ENCODE peak calls at places on chromosome 13, in six cellular contexts. One of them, this sample, is unnamed.

GRCh38 chr13:43937839-43938238 is 58.1 kb downstream of the LACC1 start:
- DNase-seq in T-helper 9 cell: no peak
- DNase-seq in stimulated activated CD8-positive, alpha-beta memory T cell treated with anti-CD3 and anti-CD28 coated beads, Interleukin-2, amount 100 ng/mL, for 48 hours: no peak
- DNase-seq in RPMI7951: no peak
- DNase-seq in lower lobe of right lung: no peak
- DNase-seq in T-cell: no peak
- DNase-seq in this sample: no peak

GRCh38 chr13:97344250-97345175 is 89.5 kb upstream of the RAP2A start:
- DNase-seq in T-helper 9 cell: peak
- DNase-seq in lower lobe of right lung: peak
- DNase-seq in stimulated activated CD8-positive, alpha-beta memory T cell treated with anti-CD3 and anti-CD28 coated beads, Interleukin-2, amount 100 ng/mL, for 48 hours: peak
- DNase-seq in RPMI7951: peak
- DNase-seq in T-cell: peak
- DNase-seq in this sample: peak

GRCh38 chr13:45807520-45808099 is 43.9 kb downstream of the SIAH3 start:
- DNase-seq in lower lobe of right lung: no peak
- DNase-seq in stimulated activated CD8-positive, alpha-beta memory T cell treated with anti-CD3 and anti-CD28 coated beads, Interleukin-2, amount 100 ng/mL, for 48 hours: no peak
- DNase-seq in T-helper 9 cell: no peak
- DNase-seq in RPMI7951: peak
- DNase-seq in T-cell: no peak
- DNase-seq in this sample: peak

GRCh38 chr13:99007414-99007986 is 29.6 kb upstream of the DOCK9 start:
- DNase-seq in lower lobe of right lung: no peak
- DNase-seq in T-helper 9 cell: no peak
- DNase-seq in RPMI7951: no peak
- DNase-seq in T-cell: no peak
- DNase-seq in stimulated activated CD8-positive, alpha-beta memory T cell treated with anti-CD3 and anti-CD28 coated beads, Interleukin-2, amount 100 ng/mL, for 48 hours: no peak
- DNase-seq in this sample: no peak

GRCh38 chr13:24183741-24184182 is 23.2 kb downstream of the SPATA13 start:
- DNase-seq in lower lobe of right lung: no peak
- DNase-seq in T-helper 9 cell: no peak
- DNase-seq in T-cell: no peak
- DNase-seq in stimulated activated CD8-positive, alpha-beta memory T cell treated with anti-CD3 and anti-CD28 coated beads, Interleukin-2, amount 100 ng/mL, for 48 hours: no peak
- DNase-seq in RPMI7951: peak
- DNase-seq in this sample: no peak

GRCh38 chr13:95375706-95376105 is 74.5 kb upstream of the ABCC4 start:
- DNase-seq in RPMI7951: no peak
- DNase-seq in stimulated activated CD8-positive, alpha-beta memory T cell treated with anti-CD3 and anti-CD28 coated beads, Interleukin-2, amount 100 ng/mL, for 48 hours: no peak
- DNase-seq in lower lobe of right lung: no peak
- DNase-seq in T-helper 9 cell: no peak
- DNase-seq in T-cell: no peak
- DNase-seq in this sample: no peak

GRCh38 chr13:26340812-26341211 is 86.9 kb downstream of the CDK8 start:
- DNase-seq in T-helper 9 cell: no peak
- DNase-seq in T-cell: no peak
- DNase-seq in RPMI7951: no peak
- DNase-seq in lower lobe of right lung: no peak
- DNase-seq in stimulated activated CD8-positive, alpha-beta memory T cell treated with anti-CD3 and anti-CD28 coated beads, Interleukin-2, amount 100 ng/mL, for 48 hours: no peak
- DNase-seq in this sample: no peak

GRCh38 chr13:34933349-34933748 is 8.7 kb upstream of the NBEA start:
- DNase-seq in lower lobe of right lung: no peak
- DNase-seq in RPMI7951: no peak
- DNase-seq in stimulated activated CD8-positive, alpha-beta memory T cell treated with anti-CD3 and anti-CD28 coated beads, Interleukin-2, amount 100 ng/mL, for 48 hours: no peak
- DNase-seq in T-helper 9 cell: no peak
- DNase-seq in T-cell: no peak
- DNase-seq in this sample: no peak

GRCh38 chr13:74062933-74063332 is 71.3 kb downstream of the KLF12 start:
- DNase-seq in T-cell: no peak
- DNase-seq in stimulated activated CD8-positive, alpha-beta memory T cell treated with anti-CD3 and anti-CD28 coated beads, Interleukin-2, amount 100 ng/mL, for 48 hours: no peak
- DNase-seq in lower lobe of right lung: no peak
- DNase-seq in RPMI7951: peak
- DNase-seq in T-helper 9 cell: no peak
- DNase-seq in this sample: no peak

GRCh38 chr13:113653264-113654174 is 4.5 kb downstream of the ATP4B start:
- DNase-seq in stimulated activated CD8-positive, alpha-beta memory T cell treated with anti-CD3 and anti-CD28 coated beads, Interleukin-2, amount 100 ng/mL, for 48 hours: no peak
- DNase-seq in lower lobe of right lung: peak
- DNase-seq in T-cell: no peak
- DNase-seq in RPMI7951: no peak
- DNase-seq in T-helper 9 cell: no peak
- DNase-seq in this sample: peak

GRCh38 chr13:114071991-114072390 is 60.4 kb downstream of the RASA3 start:
- DNase-seq in T-helper 9 cell: no peak
- DNase-seq in lower lobe of right lung: peak
- DNase-seq in T-cell: no peak
- DNase-seq in RPMI7951: no peak
- DNase-seq in stimulated activated CD8-positive, alpha-beta memory T cell treated with anti-CD3 and anti-CD28 coated beads, Interleukin-2, amount 100 ng/mL, for 48 hours: no peak
- DNase-seq in this sample: no peak

GRCh38 chr13:109135018-109135417 is 505.6 kb downstream of the MYO16 start:
- DNase-seq in stimulated activated CD8-positive, alpha-beta memory T cell treated with anti-CD3 and anti-CD28 coated beads, Interleukin-2, amount 100 ng/mL, for 48 hours: no peak
- DNase-seq in T-cell: no peak
- DNase-seq in RPMI7951: no peak
- DNase-seq in T-helper 9 cell: no peak
- DNase-seq in lower lobe of right lung: no peak
- DNase-seq in this sample: no peak

GRCh38 chr13:23654111-23655110 is 84.2 kb downstream of the TNFRSF19 start:
- DNase-seq in stimulated activated CD8-positive, alpha-beta memory T cell treated with anti-CD3 and anti-CD28 coated beads, Interleukin-2, amount 100 ng/mL, for 48 hours: no peak
- DNase-seq in T-helper 9 cell: no peak
- DNase-seq in RPMI7951: peak
- DNase-seq in lower lobe of right lung: no peak
- DNase-seq in T-cell: no peak
- DNase-seq in this sample: no peak

GRCh38 chr13:22883961-22884360 is 296.8 kb upstream of the SGCG start:
- DNase-seq in T-helper 9 cell: no peak
- DNase-seq in RPMI7951: no peak
- DNase-seq in stimulated activated CD8-positive, alpha-beta memory T cell treated with anti-CD3 and anti-CD28 coated beads, Interleukin-2, amount 100 ng/mL, for 48 hours: no peak
- DNase-seq in T-cell: no peak
- DNase-seq in lower lobe of right lung: no peak
- DNase-seq in this sample: no peak

GRCh38 chr13:40470665-40471064 is 195.8 kb downstream of the FOXO1 start:
- DNase-seq in T-cell: no peak
- DNase-seq in T-helper 9 cell: no peak
- DNase-seq in stimulated activated CD8-positive, alpha-beta memory T cell treated with anti-CD3 and anti-CD28 coated beads, Interleukin-2, amount 100 ng/mL, for 48 hours: no peak
- DNase-seq in lower lobe of right lung: no peak
- DNase-seq in RPMI7951: no peak
- DNase-seq in this sample: no peak

GRCh38 chr13:103161476-103161875 is 95.3 kb upstream of the SLC10A2 start:
- DNase-seq in lower lobe of right lung: no peak
- DNase-seq in RPMI7951: no peak
- DNase-seq in T-helper 9 cell: no peak
- DNase-seq in stimulated activated CD8-positive, alpha-beta memory T cell treated with anti-CD3 and anti-CD28 coated beads, Interleukin-2, amount 100 ng/mL, for 48 hours: no peak
- DNase-seq in T-cell: no peak
- DNase-seq in this sample: no peak

GRCh38 chr13:73717632-73718031 is 416.6 kb downstream of the KLF12 start:
- DNase-seq in stimulated activated CD8-positive, alpha-beta memory T cell treated with anti-CD3 and anti-CD28 coated beads, Interleukin-2, amount 100 ng/mL, for 48 hours: no peak
- DNase-seq in T-helper 9 cell: no peak
- DNase-seq in T-cell: no peak
- DNase-seq in lower lobe of right lung: no peak
- DNase-seq in RPMI7951: peak
- DNase-seq in this sample: no peak

GRCh38 chr13:29830000-29830399 is 20.4 kb downstream of the UBL3 start:
- DNase-seq in RPMI7951: no peak
- DNase-seq in stimulated activated CD8-positive, alpha-beta memory T cell treated with anti-CD3 and anti-CD28 coated beads, Interleukin-2, amount 100 ng/mL, for 48 hours: no peak
- DNase-seq in T-cell: no peak
- DNase-seq in lower lobe of right lung: no peak
- DNase-seq in T-helper 9 cell: no peak
- DNase-seq in this sample: no peak

GRCh38 chr13:107680115-107680514 is 535.2 kb downstream of the LIG4 start:
- DNase-seq in RPMI7951: no peak
- DNase-seq in lower lobe of right lung: no peak
- DNase-seq in T-cell: no peak
- DNase-seq in T-helper 9 cell: no peak
- DNase-seq in stimulated activated CD8-positive, alpha-beta memory T cell treated with anti-CD3 and anti-CD28 coated beads, Interleukin-2, amount 100 ng/mL, for 48 hours: no peak
- DNase-seq in this sample: no peak

GRCh38 chr13:98171806-98172569 is 5.1 kb downstream of the RNF113B start:
- DNase-seq in lower lobe of right lung: no peak
- DNase-seq in RPMI7951: peak
- DNase-seq in T-cell: no peak
- DNase-seq in T-helper 9 cell: no peak
- DNase-seq in stimulated activated CD8-positive, alpha-beta memory T cell treated with anti-CD3 and anti-CD28 coated beads, Interleukin-2, amount 100 ng/mL, for 48 hours: no peak
- DNase-seq in this sample: peak

GRCh38 chr13:103466761-103467160 is 400.5 kb upstream of the SLC10A2 start:
- DNase-seq in T-cell: no peak
- DNase-seq in lower lobe of right lung: no peak
- DNase-seq in T-helper 9 cell: no peak
- DNase-seq in stimulated activated CD8-positive, alpha-beta memory T cell treated with anti-CD3 and anti-CD28 coated beads, Interleukin-2, amount 100 ng/mL, for 48 hours: no peak
- DNase-seq in RPMI7951: peak
- DNase-seq in this sample: no peak

GRCh38 chr13:45331981-45332830 is 8.8 kb downstream of the TPT1 start:
- DNase-seq in RPMI7951: peak
- DNase-seq in stimulated activated CD8-positive, alpha-beta memory T cell treated with anti-CD3 and anti-CD28 coated beads, Interleukin-2, amount 100 ng/mL, for 48 hours: no peak
- DNase-seq in T-cell: no peak
- DNase-seq in lower lobe of right lung: no peak
- DNase-seq in T-helper 9 cell: no peak
- DNase-seq in this sample: peak

GRCh38 chr13:49828452-49828851 is 36.0 kb upstream of the KPNA3 start:
- DNase-seq in lower lobe of right lung: no peak
- DNase-seq in stimulated activated CD8-positive, alpha-beta memory T cell treated with anti-CD3 and anti-CD28 coated beads, Interleukin-2, amount 100 ng/mL, for 48 hours: no peak
- DNase-seq in T-helper 9 cell: no peak
- DNase-seq in T-cell: no peak
- DNase-seq in RPMI7951: no peak
- DNase-seq in this sample: no peak

GRCh38 chr13:49253997-49254396 is 6.3 kb downstream of the CDADC1 start:
- DNase-seq in stimulated activated CD8-positive, alpha-beta memory T cell treated with anti-CD3 and anti-CD28 coated beads, Interleukin-2, amount 100 ng/mL, for 48 hours: no peak
- DNase-seq in RPMI7951: no peak
- DNase-seq in T-cell: no peak
- DNase-seq in lower lobe of right lung: no peak
- DNase-seq in T-helper 9 cell: no peak
- DNase-seq in this sample: no peak

GRCh38 chr13:36344173-36344572 is 2.0 kb downstream of the SPART start:
- DNase-seq in T-cell: no peak
- DNase-seq in T-helper 9 cell: no peak
- DNase-seq in RPMI7951: peak
- DNase-seq in lower lobe of right lung: no peak
- DNase-seq in stimulated activated CD8-positive, alpha-beta memory T cell treated with anti-CD3 and anti-CD28 coated beads, Interleukin-2, amount 100 ng/mL, for 48 hours: no peak
- DNase-seq in this sample: no peak

GRCh38 chr13:97130201-97130600 is 91.9 kb upstream of the MBNL2 start:
- DNase-seq in stimulated activated CD8-positive, alpha-beta memory T cell treated with anti-CD3 and anti-CD28 coated beads, Interleukin-2, amount 100 ng/mL, for 48 hours: no peak
- DNase-seq in T-helper 9 cell: no peak
- DNase-seq in T-cell: no peak
- DNase-seq in lower lobe of right lung: no peak
- DNase-seq in RPMI7951: no peak
- DNase-seq in this sample: no peak

GRCh38 chr13:109163052-109163413 is 533.6 kb downstream of the MYO16 start:
- DNase-seq in lower lobe of right lung: no peak
- DNase-seq in T-cell: no peak
- DNase-seq in stimulated activated CD8-positive, alpha-beta memory T cell treated with anti-CD3 and anti-CD28 coated beads, Interleukin-2, amount 100 ng/mL, for 48 hours: no peak
- DNase-seq in RPMI7951: no peak
- DNase-seq in T-helper 9 cell: no peak
- DNase-seq in this sample: peak